ENCODE peak calls at places on chromosomes 2 and 18, in ten cellular contexts. One of them, this sample, is unnamed.

GRCh38 chr2:61887684-61888303 is 662 bp downstream of the CCT4 start:
- DNase-seq in glutamatergic neuron: no peak
- DNase-seq in brain microvascular endothelial cell: peak; percentile 44
- DNase-seq in Calu3: peak; percentile 11
- DNase-seq in BJ: no peak
- DNase-seq in thoracic aorta: no peak
- DNase-seq in PC-3: peak; percentile 40
- DNase-seq in cardiac muscle cell: peak; percentile 53
- DNase-seq in upper lobe of right lung: no peak
- DNase-seq in fibroblast of mammary gland: peak; percentile 51
- DNase-seq in this sample: peak; percentile 35

GRCh38 chr2:20223345-20224190 is 1.4 kb downstream of the SDC1 start:
- DNase-seq in glutamatergic neuron: no peak
- DNase-seq in brain microvascular endothelial cell: no peak
- DNase-seq in Calu3: peak; percentile 54
- DNase-seq in BJ: no peak
- DNase-seq in thoracic aorta: no peak
- DNase-seq in PC-3: peak; percentile 54
- DNase-seq in cardiac muscle cell: peak; percentile 64
- DNase-seq in upper lobe of right lung: peak; percentile 76
- DNase-seq in fibroblast of mammary gland: peak; percentile 29
- DNase-seq in this sample: peak; percentile 50

GRCh38 chr2:13638181-13638580 is 921.4 kb downstream of the TRIB2 start:
- DNase-seq in glutamatergic neuron: no peak
- DNase-seq in brain microvascular endothelial cell: no peak
- DNase-seq in Calu3: peak; percentile 9
- DNase-seq in BJ: no peak
- DNase-seq in thoracic aorta: no peak
- DNase-seq in PC-3: peak; percentile 87
- DNase-seq in cardiac muscle cell: no peak
- DNase-seq in upper lobe of right lung: no peak
- DNase-seq in fibroblast of mammary gland: peak; percentile 81
- DNase-seq in this sample: no peak

GRCh38 chr18:76658627-76659026 is 163.6 kb upstream of the ZNF516 start:
- DNase-seq in glutamatergic neuron: peak; percentile 61
- DNase-seq in brain microvascular endothelial cell: no peak
- DNase-seq in Calu3: no peak
- DNase-seq in BJ: no peak
- DNase-seq in thoracic aorta: no peak
- DNase-seq in PC-3: no peak
- DNase-seq in cardiac muscle cell: no peak
- DNase-seq in upper lobe of right lung: no peak
- DNase-seq in fibroblast of mammary gland: no peak
- DNase-seq in this sample: peak; percentile 4

GRCh38 chr2:159290289-159290907 is 3.9 kb upstream of the WDSUB1 start:
- DNase-seq in glutamatergic neuron: no peak
- DNase-seq in brain microvascular endothelial cell: peak; percentile 92
- DNase-seq in Calu3: peak; percentile 39
- DNase-seq in BJ: peak; percentile 56
- DNase-seq in thoracic aorta: no peak
- DNase-seq in PC-3: peak; percentile 61
- DNase-seq in cardiac muscle cell: peak; percentile 18
- DNase-seq in upper lobe of right lung: no peak
- DNase-seq in fibroblast of mammary gland: peak; percentile 94
- DNase-seq in this sample: peak; percentile 88

GRCh38 chr2:144162652-144163051 is 357.3 kb downstream of the ZEB2 start:
- DNase-seq in glutamatergic neuron: no peak
- DNase-seq in brain microvascular endothelial cell: no peak
- DNase-seq in Calu3: peak; percentile 53
- DNase-seq in BJ: no peak
- DNase-seq in thoracic aorta: no peak
- DNase-seq in PC-3: peak; percentile 64
- DNase-seq in cardiac muscle cell: no peak
- DNase-seq in upper lobe of right lung: no peak
- DNase-seq in fibroblast of mammary gland: no peak
- DNase-seq in this sample: peak; percentile 40

GRCh38 chr2:25131567-25132295 is 36.6 kb downstream of the POMC start:
- DNase-seq in glutamatergic neuron: peak; percentile 23
- DNase-seq in brain microvascular endothelial cell: no peak
- DNase-seq in Calu3: peak; percentile 9
- DNase-seq in BJ: no peak
- DNase-seq in thoracic aorta: no peak
- DNase-seq in PC-3: no peak
- DNase-seq in cardiac muscle cell: peak; percentile 34
- DNase-seq in upper lobe of right lung: peak; percentile 70
- DNase-seq in fibroblast of mammary gland: peak; percentile 16
- DNase-seq in this sample: no peak

GRCh38 chr2:21040468-21041377 is 3.1 kb downstream of the APOB start:
- DNase-seq in glutamatergic neuron: no peak
- DNase-seq in brain microvascular endothelial cell: no peak
- DNase-seq in Calu3: no peak
- DNase-seq in BJ: no peak
- DNase-seq in thoracic aorta: no peak
- DNase-seq in PC-3: no peak
- DNase-seq in cardiac muscle cell: no peak
- DNase-seq in upper lobe of right lung: no peak
- DNase-seq in fibroblast of mammary gland: no peak
- DNase-seq in this sample: no peak

GRCh38 chr2:206392118-206392517 is 51.2 kb upstream of the ADAM23 start:
- DNase-seq in glutamatergic neuron: peak; percentile 26
- DNase-seq in brain microvascular endothelial cell: peak; percentile 52
- DNase-seq in Calu3: peak; percentile 54
- DNase-seq in BJ: no peak
- DNase-seq in thoracic aorta: no peak
- DNase-seq in PC-3: peak; percentile 67
- DNase-seq in cardiac muscle cell: peak; percentile 60
- DNase-seq in upper lobe of right lung: no peak
- DNase-seq in fibroblast of mammary gland: peak; percentile 63
- DNase-seq in this sample: peak; percentile 64

GRCh38 chr18:924987-925386 is 20.3 kb downstream of the ADCYAP1 start:
- DNase-seq in glutamatergic neuron: no peak
- DNase-seq in brain microvascular endothelial cell: no peak
- DNase-seq in Calu3: no peak
- DNase-seq in BJ: no peak
- DNase-seq in thoracic aorta: no peak
- DNase-seq in PC-3: no peak
- DNase-seq in cardiac muscle cell: no peak
- DNase-seq in upper lobe of right lung: no peak
- DNase-seq in fibroblast of mammary gland: no peak
- DNase-seq in this sample: no peak

GRCh38 chr2:163348843-163349395 is 386.9 kb downstream of the FIGN start:
- DNase-seq in glutamatergic neuron: no peak
- DNase-seq in brain microvascular endothelial cell: peak; percentile 76
- DNase-seq in Calu3: peak; percentile 49
- DNase-seq in BJ: peak; percentile 55
- DNase-seq in thoracic aorta: no peak
- DNase-seq in PC-3: peak; percentile 91
- DNase-seq in cardiac muscle cell: peak; percentile 84
- DNase-seq in upper lobe of right lung: no peak
- DNase-seq in fibroblast of mammary gland: peak; percentile 74
- DNase-seq in this sample: no peak

GRCh38 chr18:68679531-68679930 is 35.4 kb downstream of the TMX3 start:
- DNase-seq in glutamatergic neuron: no peak
- DNase-seq in brain microvascular endothelial cell: no peak
- DNase-seq in Calu3: no peak
- DNase-seq in BJ: peak; percentile 74
- DNase-seq in thoracic aorta: no peak
- DNase-seq in PC-3: no peak
- DNase-seq in cardiac muscle cell: peak; percentile 56
- DNase-seq in upper lobe of right lung: no peak
- DNase-seq in fibroblast of mammary gland: peak; percentile 66
- DNase-seq in this sample: peak; percentile 55

GRCh38 chr2:38731684-38732221 is 19.4 kb downstream of the SRSF7 start:
- DNase-seq in glutamatergic neuron: no peak
- DNase-seq in brain microvascular endothelial cell: no peak
- DNase-seq in Calu3: no peak
- DNase-seq in BJ: no peak
- DNase-seq in thoracic aorta: no peak
- DNase-seq in PC-3: no peak
- DNase-seq in cardiac muscle cell: no peak
- DNase-seq in upper lobe of right lung: peak; percentile 31
- DNase-seq in fibroblast of mammary gland: no peak
- DNase-seq in this sample: no peak

GRCh38 chr2:20050104-20050711 is 1.2 kb downstream of the LAPTM4A start:
- DNase-seq in glutamatergic neuron: no peak
- DNase-seq in brain microvascular endothelial cell: no peak
- DNase-seq in Calu3: no peak
- DNase-seq in BJ: no peak
- DNase-seq in thoracic aorta: no peak
- DNase-seq in PC-3: peak; percentile 82
- DNase-seq in cardiac muscle cell: peak; percentile 62
- DNase-seq in upper lobe of right lung: no peak
- DNase-seq in fibroblast of mammary gland: peak; percentile 92
- DNase-seq in this sample: peak; percentile 80

GRCh38 chr2:221677688-221678087 is 105.6 kb upstream of the EPHA4 start:
- DNase-seq in glutamatergic neuron: no peak
- DNase-seq in brain microvascular endothelial cell: no peak
- DNase-seq in Calu3: no peak
- DNase-seq in BJ: no peak
- DNase-seq in thoracic aorta: no peak
- DNase-seq in PC-3: no peak
- DNase-seq in cardiac muscle cell: no peak
- DNase-seq in upper lobe of right lung: no peak
- DNase-seq in fibroblast of mammary gland: no peak
- DNase-seq in this sample: no peak

GRCh38 chr2:147214900-147215299 is 629.9 kb upstream of the ACVR2A start:
- DNase-seq in glutamatergic neuron: no peak
- DNase-seq in brain microvascular endothelial cell: no peak
- DNase-seq in Calu3: no peak
- DNase-seq in BJ: no peak
- DNase-seq in thoracic aorta: no peak
- DNase-seq in PC-3: no peak
- DNase-seq in cardiac muscle cell: peak; percentile 2
- DNase-seq in upper lobe of right lung: no peak
- DNase-seq in fibroblast of mammary gland: peak; percentile 6
- DNase-seq in this sample: no peak

DNA sequence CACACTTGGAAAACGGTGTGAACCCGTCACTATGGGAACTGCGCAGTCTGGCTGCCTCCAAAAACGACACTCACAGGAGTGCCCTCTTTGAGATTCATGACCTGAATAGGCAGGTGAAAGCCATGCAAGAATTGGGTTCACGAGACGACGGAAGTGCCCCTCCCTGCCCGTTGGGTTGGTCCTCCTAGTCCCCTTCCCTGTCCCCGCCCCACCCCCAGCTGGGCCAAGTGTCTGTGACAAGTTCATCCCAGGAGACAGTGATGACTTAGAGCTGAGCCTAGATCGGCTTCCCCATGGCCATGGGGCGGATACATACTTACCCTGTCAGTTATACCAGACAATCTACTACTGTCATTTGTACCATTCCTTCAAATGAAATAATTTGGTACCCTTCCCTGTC is 1137.7 kb upstream of the CHAC2 start:
- DNase-seq in glutamatergic neuron: no peak
- DNase-seq in brain microvascular endothelial cell: no peak
- DNase-seq in Calu3: no peak
- DNase-seq in BJ: no peak
- DNase-seq in thoracic aorta: no peak
- DNase-seq in PC-3: no peak
- DNase-seq in cardiac muscle cell: no peak
- DNase-seq in upper lobe of right lung: no peak
- DNase-seq in fibroblast of mammary gland: no peak
- DNase-seq in this sample: no peak
- TF ChIP-seq CTCF in glutamatergic neuron: no peak
- TF ChIP-seq CTCF in brain microvascular endothelial cell: no peak
- TF ChIP-seq CTCF in Calu3: no peak
- TF ChIP-seq CTCF in BJ: no peak
- TF ChIP-seq CTCF in thoracic aorta: no peak
- TF ChIP-seq CTCF in PC-3: no peak
- TF ChIP-seq CTCF in cardiac muscle cell: no peak
- TF ChIP-seq CTCF in upper lobe of right lung: no peak
- TF ChIP-seq CTCF in fibroblast of mammary gland: no peak
- TF ChIP-seq CTCF in this sample: no peak

GRCh38 chr2:953975-954686 is 3.5 kb downstream of the SNTG2 start:
- DNase-seq in glutamatergic neuron: no peak
- DNase-seq in brain microvascular endothelial cell: no peak
- DNase-seq in Calu3: no peak
- DNase-seq in BJ: peak; percentile 9
- DNase-seq in thoracic aorta: no peak
- DNase-seq in PC-3: peak; percentile 37
- DNase-seq in cardiac muscle cell: peak; percentile 39
- DNase-seq in upper lobe of right lung: no peak
- DNase-seq in fibroblast of mammary gland: peak; percentile 23
- DNase-seq in this sample: peak; percentile 1
- TF ChIP-seq CTCF in glutamatergic neuron: no peak
- TF ChIP-seq CTCF in brain microvascular endothelial cell: peak; percentile 32
- TF ChIP-seq CTCF in Calu3: no peak
- TF ChIP-seq CTCF in BJ: peak; percentile 49
- TF ChIP-seq CTCF in thoracic aorta: no peak
- TF ChIP-seq CTCF in PC-3: peak; percentile 49
- TF ChIP-seq CTCF in cardiac muscle cell: peak; percentile 24
- TF ChIP-seq CTCF in upper lobe of right lung: peak; percentile 20
- TF ChIP-seq CTCF in fibroblast of mammary gland: peak; percentile 19
- TF ChIP-seq CTCF in this sample: peak; percentile 42

DNA sequence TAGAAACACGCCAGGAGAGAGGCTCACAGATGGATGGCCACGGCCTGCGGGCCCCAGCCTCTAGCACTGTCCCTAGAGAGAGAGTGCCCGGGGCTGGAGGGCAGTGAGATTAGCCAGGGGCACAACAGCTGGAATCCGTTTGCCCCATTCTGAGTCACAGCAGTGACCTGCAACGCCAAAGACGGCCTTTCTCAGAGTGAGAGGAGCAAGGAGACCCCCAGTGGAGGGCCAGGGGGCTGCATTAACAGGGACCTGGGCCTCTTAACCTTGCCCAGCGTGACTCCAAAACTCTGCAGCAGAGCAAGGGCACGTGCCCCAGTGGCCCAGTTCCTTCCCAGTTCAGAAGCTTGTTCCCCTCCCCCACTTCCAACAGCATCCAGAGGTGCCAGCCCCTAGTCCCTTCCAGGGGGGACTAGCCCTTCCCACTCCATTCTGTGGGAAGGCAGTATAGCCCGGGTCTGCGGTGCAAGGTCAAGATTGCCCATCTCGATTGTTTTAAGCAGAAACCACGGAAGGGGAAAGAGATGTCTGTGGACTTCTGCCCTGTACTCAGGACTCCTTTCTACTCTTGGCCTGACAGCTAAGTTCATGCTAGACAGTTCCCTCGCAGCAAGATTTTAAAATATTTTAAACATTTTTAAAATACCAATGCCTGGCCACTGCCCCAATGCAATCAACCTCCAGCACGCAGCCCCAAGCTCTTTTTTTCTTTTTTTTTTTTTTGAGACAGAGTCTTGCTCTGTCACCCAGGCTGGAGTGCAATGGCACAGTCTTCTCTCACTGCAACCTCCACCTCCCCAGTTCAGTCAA is 50.9 kb upstream of the BIN1 start:
- DNase-seq in glutamatergic neuron: peak; percentile 76
- DNase-seq in brain microvascular endothelial cell: no peak
- DNase-seq in Calu3: no peak
- DNase-seq in BJ: no peak
- DNase-seq in thoracic aorta: no peak
- DNase-seq in PC-3: no peak
- DNase-seq in cardiac muscle cell: peak; percentile 35
- DNase-seq in upper lobe of right lung: no peak
- DNase-seq in fibroblast of mammary gland: no peak
- DNase-seq in this sample: no peak
- TF ChIP-seq CTCF in glutamatergic neuron: peak; percentile 61
- TF ChIP-seq CTCF in brain microvascular endothelial cell: peak; percentile 70
- TF ChIP-seq CTCF in Calu3: no peak
- TF ChIP-seq CTCF in BJ: no peak
- TF ChIP-seq CTCF in thoracic aorta: no peak
- TF ChIP-seq CTCF in PC-3: no peak
- TF ChIP-seq CTCF in cardiac muscle cell: peak; percentile 40
- TF ChIP-seq CTCF in upper lobe of right lung: no peak
- TF ChIP-seq CTCF in fibroblast of mammary gland: no peak
- TF ChIP-seq CTCF in this sample: no peak

GRCh38 chr18:12645264-12645663 is 12.6 kb downstream of the SPIRE1 start:
- DNase-seq in glutamatergic neuron: no peak
- DNase-seq in brain microvascular endothelial cell: no peak
- DNase-seq in Calu3: no peak
- DNase-seq in BJ: no peak
- DNase-seq in thoracic aorta: no peak
- DNase-seq in PC-3: peak; percentile 49
- DNase-seq in cardiac muscle cell: no peak
- DNase-seq in upper lobe of right lung: no peak
- DNase-seq in fibroblast of mammary gland: no peak
- DNase-seq in this sample: no peak
- TF ChIP-seq CTCF in glutamatergic neuron: no peak
- TF ChIP-seq CTCF in brain microvascular endothelial cell: no peak
- TF ChIP-seq CTCF in Calu3: no peak
- TF ChIP-seq CTCF in BJ: no peak
- TF ChIP-seq CTCF in thoracic aorta: no peak
- TF ChIP-seq CTCF in PC-3: no peak
- TF ChIP-seq CTCF in cardiac muscle cell: no peak
- TF ChIP-seq CTCF in upper lobe of right lung: no peak
- TF ChIP-seq CTCF in fibroblast of mammary gland: no peak
- TF ChIP-seq CTCF in this sample: no peak

This sample was measured in MCF 10A.